ENCODE peak calls at places on chromosomes 3 and 15, in five cellular contexts. H is heart right ventricle, P is GM23248, T is MM.1S, V is uterus. I is an unnamed sample.

GRCh38 chr15:45441686-45442085 is 63.3 kb upstream of the GATM start:
- DNase-seq in H (no peak), P (no peak), T (no peak), V (no peak), I (peak)

GRCh38 chr3:37559461-37559860 is 302.2 kb upstream of the CTDSPL start:
- DNase-seq in H (no peak), P (peak), T (no peak), V (no peak), I (no peak)

GRCh38 chr15:48415036-48415886 is 84.0 kb downstream of the DUT start:
- DNase-seq in H (no peak), P (peak), T (no peak), V (no peak), I (no peak)

GRCh38 chr15:79170256-79170664 is 79.7 kb upstream of the RASGRF1 start:
- DNase-seq in H (peak), P (peak), T (no peak), V (no peak), I (no peak)

GRCh38 chr15:99385865-99386264 is 134.6 kb downstream of the LRRC28 start:
- DNase-seq in H (peak), P (peak), T (no peak), V (peak), I (peak)

GRCh38 chr3:105518806-105519418 is 152.2 kb downstream of the ALCAM start:
- DNase-seq in H (no peak), P (peak), T (peak), V (no peak), I (no peak)

GRCh38 chr15:66801266-66801665 is 99.2 kb downstream of the SMAD6 start:
- DNase-seq in H (no peak), P (no peak), T (no peak), V (no peak), I (no peak)

GRCh38 chr3:186280737-186281136 is 81.3 kb downstream of the DGKG start:
- DNase-seq in H (no peak), P (no peak), T (no peak), V (no peak), I (no peak)

GRCh38 chr3:119279101-119279554 is 15.1 kb upstream of the ARHGAP31 start:
- DNase-seq in H (peak), P (no peak), T (no peak), V (peak), I (peak)

GRCh38 chr3:69116897-69117296 is 5.5 kb downstream of the LMOD3 start:
- DNase-seq in H (no peak), P (no peak), T (no peak), V (no peak), I (no peak)

GRCh38 chr3:136910697-136911096 is 47.1 kb upstream of the IL20RB start:
- DNase-seq in H (no peak), P (peak), T (no peak), V (no peak), I (no peak)

GRCh38 chr3:159766563-159767185 is 222.0 kb upstream of the IL12A start:
- DNase-seq in H (no peak), P (peak), T (peak), V (peak), I (no peak)

GRCh38 chr3:197854596-197855343 is 63.7 kb downstream of the LRCH3 start:
- DNase-seq in H (no peak), P (peak), T (no peak), V (no peak), I (no peak)

GRCh38 chr3:34284959-34285358 is 486.5 kb downstream of the PDCD6IP start:
- DNase-seq in H (no peak), P (no peak), T (no peak), V (no peak), I (no peak)

GRCh38 chr15:69595009-69595825 is 142.6 kb downstream of the RPLP1 start:
- DNase-seq in H (peak), P (no peak), T (no peak), V (no peak), I (peak)

GRCh38 chr3:10170915-10171478 is 6.3 kb downstream of the IRAK2 start:
- DNase-seq in H (no peak), P (no peak), T (no peak), V (no peak), I (no peak)

GRCh38 chr3:25433868-25434267 is 5.8 kb downstream of the RARB start:
- DNase-seq in H (peak), P (no peak), T (no peak), V (peak), I (no peak)

GRCh38 chr3:124962403-124962940 is 27.9 kb upstream of the MUC13 start:
- DNase-seq in H (no peak), P (peak), T (no peak), V (no peak), I (no peak)

GRCh38 chr3:150760431-150761200 is 2.4 kb downstream of the SIAH2 start:
- DNase-seq in H (no peak), P (no peak), T (peak), V (no peak), I (no peak)

GRCh38 chr15:100100926-100101325 is 240.8 kb downstream of the ADAMTS17 start:
- DNase-seq in H (no peak), P (no peak), T (no peak), V (no peak), I (no peak)

GRCh38 chr3:23949784-23950183 is 4.7 kb downstream of the NR1D2 start:
- DNase-seq in H (peak), P (no peak), T (peak), V (no peak), I (peak)
- H3K27ac ChIP-seq in H (peak), P (no peak), T (peak), V (peak), I (peak)

DNA sequence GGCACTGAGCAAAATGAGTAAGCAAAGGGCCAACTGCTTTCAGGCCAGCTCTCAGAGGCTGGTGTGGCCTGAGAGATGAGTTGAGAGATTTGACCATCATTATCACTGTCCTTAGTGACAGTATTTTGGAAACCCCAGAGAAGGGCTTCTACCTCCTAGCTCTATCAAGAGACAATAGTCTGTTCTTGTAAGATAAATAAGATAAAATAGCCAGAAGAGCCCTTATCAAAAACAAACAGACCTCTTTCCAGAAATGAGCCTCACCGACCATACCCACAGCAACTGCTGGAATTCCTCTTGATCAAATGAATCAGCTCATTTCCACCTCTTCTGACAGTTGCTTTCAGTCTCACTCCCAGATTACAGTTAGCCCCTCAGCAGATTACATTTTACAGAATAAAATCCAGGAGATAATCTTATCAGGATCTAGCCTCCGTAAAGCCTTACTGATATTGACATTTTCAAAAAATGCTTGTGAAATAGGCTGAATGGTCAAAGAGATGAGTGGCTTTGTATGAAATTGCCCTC is 4.5 kb downstream of the HDC start:
- DNase-seq in H (no peak), P (no peak), T (no peak), V (no peak), I (no peak)
- H3K4me3 ChIP-seq in H (no peak), P (no peak), T (no peak), V (no peak), I (no peak)

GRCh38 chr3:45976191-45977091 is 19.2 kb downstream of the FYCO1 start:
- DNase-seq in H (no peak), P (no peak), T (no peak), V (no peak), I (no peak)
- H3K27ac ChIP-seq in H (no peak), P (no peak), T (no peak), V (peak), I (peak)

GRCh38 chr15:96331942-96332853 is 1.7 kb downstream of the NR2F2 start:
- DNase-seq in H (no peak), P (peak), T (no peak), V (no peak), I (peak)
- H3K4me3 ChIP-seq in H (peak), P (peak), T (peak), V (peak), I (peak)

DNA sequence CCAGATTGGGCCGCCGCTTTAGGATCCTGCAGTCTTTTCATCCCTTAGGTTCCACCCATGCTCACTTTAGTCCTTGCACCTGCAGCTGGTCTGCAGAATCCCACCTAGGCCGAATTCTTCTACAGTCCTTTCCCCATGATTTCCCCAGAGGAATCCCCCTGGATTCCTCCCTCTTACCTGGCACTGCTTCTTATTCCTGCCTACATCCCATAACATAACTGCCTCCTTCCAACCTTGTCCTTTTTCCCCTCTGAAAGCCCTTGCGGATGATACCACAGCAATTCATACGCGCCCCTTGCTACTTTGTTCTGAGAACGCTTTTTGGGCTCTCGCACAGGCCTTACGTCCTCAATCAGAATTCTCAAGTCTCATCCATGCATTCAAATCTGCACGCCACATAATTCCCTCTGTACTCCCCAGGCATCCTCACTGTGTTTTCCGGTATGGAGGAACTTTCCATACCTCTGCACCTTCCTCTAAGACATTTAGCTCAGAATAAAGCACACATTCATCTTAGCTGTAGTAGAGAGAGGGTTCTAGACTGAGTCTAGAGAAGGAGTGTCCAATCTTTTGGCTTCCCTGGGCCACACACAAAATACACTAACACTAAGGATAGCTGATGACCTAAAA is 615 bp downstream of the EIF2AK4 start:
- DNase-seq in H (no peak), P (peak), T (no peak), V (no peak), I (no peak)
- H3K27ac ChIP-seq in H (peak), P (peak), T (peak), V (peak), I (peak)

DNA sequence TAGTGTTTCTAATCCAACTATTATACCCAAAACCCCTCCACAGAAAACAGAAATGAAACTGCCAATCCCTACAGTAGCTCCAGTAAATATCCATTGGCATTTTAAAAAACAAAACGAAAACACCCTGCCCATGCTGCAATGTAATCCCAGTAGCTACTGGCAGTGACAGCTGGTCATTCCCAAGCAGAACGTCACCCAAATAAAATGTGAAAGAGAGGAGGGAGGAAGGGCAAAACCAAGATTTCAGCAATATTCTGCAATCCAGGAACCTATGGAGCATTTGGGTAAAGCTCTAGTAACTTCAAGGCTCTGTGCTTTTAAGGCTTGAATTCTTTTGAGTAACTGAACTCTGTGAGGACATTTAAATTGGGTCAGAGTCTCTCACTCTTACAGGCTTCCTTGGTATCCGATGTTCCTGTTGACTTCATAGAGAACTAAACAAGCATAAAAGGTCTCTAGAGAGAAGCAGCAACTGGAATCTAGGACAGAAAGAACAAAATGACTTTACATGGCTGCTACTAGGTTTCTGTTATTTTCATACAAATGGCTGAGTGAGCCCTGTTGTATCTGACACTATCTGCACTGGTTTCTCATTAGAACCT is 136.2 kb downstream of the TNIK start:
- DNase-seq in H (no peak), P (peak), T (no peak), V (no peak), I (no peak)
- H3K4me3 ChIP-seq in H (peak), P (no peak), T (no peak), V (no peak), I (no peak)

DNA sequence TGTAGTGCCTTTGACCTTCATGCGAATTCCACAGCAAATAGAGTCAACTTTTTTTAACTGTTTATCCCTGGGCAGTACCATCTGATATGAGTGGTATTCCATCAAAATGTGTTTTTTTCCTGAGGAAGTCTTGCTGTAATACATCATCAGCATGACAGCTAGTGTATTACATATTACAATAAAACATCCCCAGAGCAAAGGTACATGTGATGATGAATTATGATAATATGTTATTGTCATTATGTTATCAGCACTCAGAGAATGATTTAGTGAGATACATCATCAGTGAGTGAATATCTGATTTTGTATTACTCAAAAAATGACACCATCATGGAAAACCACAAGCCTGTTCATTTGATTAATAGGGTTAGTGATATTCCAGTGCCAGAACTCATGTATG is 69.7 kb upstream of the ARL6 start:
- DNase-seq in H (no peak), P (no peak), T (no peak), V (no peak), I (no peak)
- H3K27ac ChIP-seq in H (no peak), P (no peak), T (no peak), V (no peak), I (no peak)

GRCh38 chr3:126180477-126181397 is at the start of gene ALDH1L1:
- DNase-seq in H (peak), P (peak), T (no peak), V (peak), I (peak)
- H3K4me3 ChIP-seq in H (peak), P (peak), T (no peak), V (peak), I (peak)

DNA sequence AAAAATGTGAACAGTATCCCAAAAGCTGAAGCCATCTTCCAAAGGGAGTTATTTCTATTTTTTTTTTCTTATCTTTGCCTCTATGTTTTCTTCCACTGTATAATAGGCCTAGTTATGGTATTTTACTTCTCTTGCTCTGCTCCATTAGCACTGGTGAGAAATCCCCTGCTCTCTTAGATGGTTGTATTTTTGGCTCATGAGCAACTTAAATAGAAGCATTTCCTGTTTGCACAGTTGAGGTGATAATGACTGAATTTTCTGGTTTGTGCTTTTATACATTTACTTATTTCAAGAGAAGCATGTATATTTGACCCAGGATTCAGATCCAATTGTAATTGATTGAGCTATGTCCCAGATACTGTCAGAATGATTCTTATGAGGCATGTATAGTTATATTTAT is 61.6 kb upstream of the CD200R1L start:
- DNase-seq in H (no peak), P (no peak), T (peak), V (no peak), I (no peak)
- H3K27ac ChIP-seq in H (no peak), P (no peak), T (peak), V (no peak), I (no peak)